ENCODE peak calls at places on chromosome 18, in eight cellular contexts. T is body of pancreas, R is tibial nerve, Y is ovary, F is heart left ventricle, B is left lung, U is SK-N-SH, S is mammary epithelial cell. D is an unnamed sample.
A peak's percentile ranks its signal among the peaks of the same experiment; 100 is the strongest.

GRCh38 chr18:50446629-50447028 is 71.8 kb downstream of the SKA1 start:
- DNase-seq in T (no peak), R (no peak), Y (no peak), F (no peak), B (no peak), U (no peak), S (no peak), D (no peak)

GRCh38 chr18:77039196-77040140 is 93.1 kb downstream of the MBP start:
- DNase-seq in T (no peak), R (no peak), Y (no peak), F (no peak), B (no peak), U (no peak), S (peak; percentile 23), D (no peak)

GRCh38 chr18:8615397-8616025 is 6.3 kb downstream of the RAB12 start:
- DNase-seq in T (no peak), R (peak; percentile 61), Y (peak; percentile 17), F (no peak), B (no peak), U (peak; percentile 69), S (peak; percentile 87), D (peak; percentile 96)

GRCh38 chr18:9989481-9989880 is 75.7 kb downstream of the VAPA start:
- DNase-seq in T (no peak), R (no peak), Y (no peak), F (no peak), B (no peak), U (no peak), S (no peak), D (no peak)

GRCh38 chr18:62878305-62878704 is 163.0 kb downstream of the PHLPP1 start:
- DNase-seq in T (no peak), R (no peak), Y (no peak), F (no peak), B (no peak), U (no peak), S (no peak), D (peak; percentile 28)

GRCh38 chr18:63073481-63073880 is 246.1 kb downstream of the BCL2 start:
- DNase-seq in T (no peak), R (no peak), Y (no peak), F (no peak), B (no peak), U (no peak), S (no peak), D (no peak)

GRCh38 chr18:27894746-27895145 is 282.2 kb downstream of the CDH2 start:
- DNase-seq in T (no peak), R (no peak), Y (no peak), F (no peak), B (no peak), U (no peak), S (no peak), D (no peak)

GRCh38 chr18:48328473-48329205 is 80.5 kb downstream of the ZBTB7C start:
- DNase-seq in T (no peak), R (no peak), Y (no peak), F (no peak), B (no peak), U (no peak), S (peak; percentile 72), D (peak; percentile 74)

GRCh38 chr18:3458952-3459853 is 9.2 kb downstream of the TGIF1 start:
- DNase-seq in T (no peak), R (no peak), Y (no peak), F (no peak), B (no peak), U (no peak), S (peak; percentile 69), D (no peak)

GRCh38 chr18:40004246-40004645 is 1950.8 kb upstream of the PIK3C3 start:
- DNase-seq in T (no peak), R (no peak), Y (no peak), F (no peak), B (no peak), U (no peak), S (no peak), D (no peak)

GRCh38 chr18:14914771-14915170 is 166.8 kb downstream of the ANKRD30B start:
- DNase-seq in T (no peak), R (no peak), Y (no peak), F (no peak), B (no peak), U (no peak), S (peak; percentile 3), D (no peak)

GRCh38 chr18:74989134-74989533 is 219.8 kb downstream of the PTGR3 start:
- DNase-seq in T (no peak), R (no peak), Y (no peak), F (no peak), B (no peak), U (no peak), S (no peak), D (no peak)

GRCh38 chr18:76765649-76766048 is 56.7 kb upstream of the ZNF236 start:
- DNase-seq in T (no peak), R (no peak), Y (no peak), F (no peak), B (no peak), U (no peak), S (peak; percentile 52), D (no peak)

GRCh38 chr18:8507881-8508280 is 101.4 kb upstream of the RAB12 start:
- DNase-seq in T (no peak), R (no peak), Y (no peak), F (no peak), B (no peak), U (no peak), S (no peak), D (peak; percentile 26)

GRCh38 chr18:51195602-51196115 is 1.8 kb downstream of the MEX3C start:
- DNase-seq in T (peak; percentile 20), R (peak; percentile 21), Y (no peak), F (no peak), B (no peak), U (peak; percentile 37), S (peak; percentile 75), D (peak; percentile 65)

GRCh38 chr18:44654555-44654954 is 26.1 kb upstream of the SETBP1 start:
- DNase-seq in T (no peak), R (no peak), Y (no peak), F (no peak), B (no peak), U (no peak), S (peak; percentile 89), D (peak; percentile 82)

GRCh38 chr18:45664824-45665763 is 49.8 kb downstream of the SLC14A2 start:
- DNase-seq in T (peak; percentile 53), R (peak; percentile 85), Y (peak; percentile 24), F (peak; percentile 42), B (no peak), U (peak; percentile 71), S (peak; percentile 34), D (peak; percentile 47)

GRCh38 chr18:70276416-70277145 is 12.3 kb upstream of the SOCS6 start:
- DNase-seq in T (no peak), R (no peak), Y (no peak), F (no peak), B (no peak), U (no peak), S (no peak), D (no peak)

DNA sequence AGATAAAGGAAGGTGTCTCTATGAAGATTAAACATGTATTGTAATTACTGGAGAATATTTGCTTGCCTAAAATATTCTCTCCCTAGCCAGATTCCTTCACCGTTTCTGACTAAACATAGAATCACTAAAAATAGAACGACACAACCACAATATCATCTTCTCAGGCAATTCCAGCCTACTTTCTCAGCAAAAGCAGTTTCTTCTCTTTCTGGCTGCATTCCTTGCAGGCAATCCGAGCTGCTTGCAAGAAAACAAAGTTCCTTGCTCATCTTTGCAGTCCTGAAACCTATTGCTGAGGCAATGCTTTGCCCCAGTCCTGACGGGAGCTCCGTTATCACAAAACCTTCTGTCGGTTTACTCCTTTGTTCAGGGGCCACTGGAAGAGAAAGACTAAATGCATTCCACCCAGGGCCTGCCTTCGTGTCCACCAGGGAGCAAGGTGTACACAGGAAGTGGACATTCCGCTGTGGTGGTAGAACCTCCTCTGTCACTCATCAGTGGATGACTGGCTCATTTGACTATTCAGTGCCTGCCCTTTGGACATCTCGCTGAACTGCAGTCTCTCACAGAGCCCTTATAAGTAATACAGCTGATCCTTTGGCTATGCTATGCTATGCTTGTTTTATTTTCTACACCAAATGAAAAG is 239.2 kb upstream of the DOK6 start:
- DNase-seq in T (no peak), R (no peak), Y (no peak), F (no peak), B (no peak), U (no peak), S (no peak), D (no peak)
- H3K4me3 ChIP-seq in T (no peak overlapping the region), R (no peak overlapping the region), Y (no peak overlapping the region), F (peak overlapping the region; percentile 38), B (no peak overlapping the region), U (no peak overlapping the region), S (no peak overlapping the region), D (no peak overlapping the region)

GRCh38 chr18:22933958-22934423 is 863 bp downstream of the RBBP8 start:
- DNase-seq in T (no peak), R (no peak), Y (no peak), F (no peak), B (no peak), U (no peak), S (no peak), D (no peak)
- TF ChIP-seq CTCF in T (no peak), R (no peak), Y (no peak), F (no peak), B (no peak), U (no peak), S (no peak), D (no peak)

GRCh38 chr18:32730620-32731021 is 42.2 kb downstream of the KLHL14 start:
- DNase-seq in T (no peak), R (no peak), Y (no peak), F (no peak), B (no peak), U (no peak), S (peak; percentile 18), D (no peak)

GRCh38 chr18:32735781-32736180 is 37.0 kb downstream of the KLHL14 start:
- DNase-seq in T (no peak), R (no peak), Y (no peak), F (no peak), B (no peak), U (no peak), S (peak; percentile 44), D (no peak)

GRCh38 chr18:32734442-32734841 is 38.4 kb downstream of the KLHL14 start:
- DNase-seq in T (no peak), R (no peak), Y (no peak), F (no peak), B (no peak), U (no peak), S (no peak), D (no peak)

GRCh38 chr18:32732165-32732564 is 40.7 kb downstream of the KLHL14 start:
- DNase-seq in T (no peak), R (no peak), Y (no peak), F (no peak), B (no peak), U (no peak), S (no peak), D (no peak)

DNA sequence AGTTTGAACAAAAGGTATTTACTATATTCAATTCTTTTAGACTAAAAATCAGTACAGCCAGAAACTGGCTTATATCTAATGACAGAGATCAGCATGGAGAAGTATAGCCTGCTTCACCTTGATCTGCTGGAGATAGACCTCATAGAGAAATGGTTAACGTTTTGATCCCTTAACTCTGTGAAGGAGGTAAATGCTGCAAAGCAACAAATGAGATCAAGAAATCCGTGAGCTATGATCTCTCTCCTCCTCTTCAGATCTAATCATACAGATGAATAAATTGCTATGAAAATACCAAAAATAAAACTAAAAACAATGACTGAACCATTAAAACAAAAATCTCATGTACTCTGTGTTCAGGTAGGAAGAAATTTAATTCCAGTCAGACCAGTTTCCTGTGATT is 42.8 kb downstream of the KLHL14 start:
- DNase-seq in T (no peak), R (no peak), Y (no peak), F (no peak), B (no peak), U (no peak), S (no peak), D (no peak)
- H3K4me3 ChIP-seq in T (no peak overlapping the region), R (peak overlapping the region; percentile 53), Y (peak overlapping the region; percentile 25), F (peak overlapping the region; percentile 46), B (peak overlapping the region; percentile 15), U (peak overlapping the region; percentile 47), S (peak overlapping the region; percentile 74), D (peak overlapping the region; percentile 42)

GRCh38 chr18:12282436-12283039 is 25.5 kb upstream of the TUBB6 start:
- DNase-seq in T (no peak), R (no peak), Y (no peak), F (no peak), B (no peak), U (no peak), S (peak; percentile 92), D (peak; percentile 94)
- TF ChIP-seq CTCF in T (no peak), R (no peak), Y (no peak), F (no peak), B (no peak), U (no peak), S (no peak), D (no peak)